ENCODE peak calls at places on chromosomes 5 and 9, in ten cellular contexts. E, K, F, U, P, Q, R, M, S and H are unnamed samples.

GRCh38 chr9:125296843-125297372 is 35.3 kb downstream of the GAPVD1 start:
- DNase-seq in E (no peak), M (no peak), U (no peak), F (peak), R (no peak), Q (no peak), S (no peak), P (peak), K (no peak), H (no peak)

GRCh38 chr5:139410886-139411835 is 7.3 kb upstream of the SPATA24 start:
- DNase-seq in P (no peak), E (no peak), K (no peak), Q (no peak), S (peak), F (no peak), M (no peak), R (peak), U (no peak), H (no peak)

GRCh38 chr9:9102295-9102694 is 1302.7 kb upstream of the DMAC1 start:
- DNase-seq in K (no peak), P (no peak), R (no peak), Q (no peak), F (no peak), U (no peak), M (no peak), S (no peak), E (no peak), H (no peak)

GRCh38 chr9:37840560-37841194 is 40.1 kb downstream of the DCAF10 start:
- DNase-seq in Q (no peak), M (no peak), K (peak), U (peak), F (peak), S (peak), E (no peak), P (no peak), R (no peak), H (no peak)

GRCh38 chr5:148457183-148457620 is 73.4 kb downstream of the FBXO38 start:
- DNase-seq in F (peak), U (peak), M (peak), P (no peak), E (no peak), S (no peak), R (peak), K (peak), Q (no peak), H (peak)

GRCh38 chr5:120539471-120539870 is 75.4 kb downstream of the PRR16 start:
- DNase-seq in Q (no peak), M (no peak), S (no peak), E (no peak), K (no peak), F (no peak), U (no peak), P (no peak), R (no peak), H (no peak)

GRCh38 chr9:131728546-131728910 is 11.3 kb downstream of the RAPGEF1 start:
- DNase-seq in P (no peak), E (no peak), Q (no peak), U (no peak), R (no peak), S (no peak), M (no peak), F (no peak), K (no peak), H (no peak)

GRCh38 chr9:70352802-70353201 is 61.7 kb downstream of the KLF9 start:
- DNase-seq in K (no peak), S (no peak), Q (no peak), R (no peak), P (no peak), U (peak), E (no peak), M (no peak), F (peak), H (no peak)

GRCh38 chr5:82096249-82096648 is 124.4 kb downstream of the ATG10 start:
- DNase-seq in R (no peak), F (no peak), S (no peak), K (no peak), M (no peak), E (no peak), P (no peak), Q (no peak), U (no peak), H (no peak)

DNA sequence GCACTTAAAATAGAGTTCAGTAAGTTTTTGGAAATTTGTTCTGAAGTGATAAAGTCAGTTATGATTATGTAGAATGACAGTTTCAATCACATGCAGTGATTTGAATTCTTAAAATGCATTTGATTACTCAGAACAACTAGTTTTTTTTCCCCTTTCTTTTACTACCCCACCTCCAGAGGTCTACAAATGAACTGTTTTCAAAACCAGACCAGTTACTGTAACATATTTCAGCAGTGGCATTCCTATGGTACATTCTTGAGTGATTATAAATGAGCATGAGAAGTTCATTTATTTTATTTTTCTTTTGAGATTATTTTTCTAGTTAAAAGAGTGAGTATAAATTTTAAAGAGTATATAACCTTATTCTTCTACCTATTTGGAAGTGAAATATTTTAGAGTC is 71.6 kb downstream of the NNT start:
- DNase-seq in U (no peak), S (peak), P (no peak), F (no peak), K (no peak), E (no peak), M (no peak), R (no peak), Q (no peak), H (no peak)
- TF ChIP-seq CTCF in U (no peak), S (no peak), P (no peak), F (no peak), K (no peak), E (no peak), M (no peak), R (no peak), Q (no peak), H (no peak)

GRCh38 chr9:5265939-5266338 is 34.7 kb downstream of the INSL4 start:
- DNase-seq in F (no peak), M (no peak), U (no peak), S (no peak), R (no peak), P (no peak), E (no peak), Q (no peak), K (no peak), H (no peak)
- TF ChIP-seq CTCF in F (no peak), M (no peak), U (no peak), S (no peak), R (peak), P (no peak), E (no peak), Q (no peak), K (peak), H (no peak)

GRCh38 chr5:62340979-62341378 is 35.0 kb downstream of the KIF2A start:
- DNase-seq in M (no peak), P (no peak), S (no peak), U (no peak), Q (no peak), F (no peak), K (no peak), E (no peak), R (no peak), H (no peak)

GRCh38 chr5:62341783-62342475 is 35.9 kb downstream of the KIF2A start:
- DNase-seq in S (no peak), U (no peak), P (no peak), Q (no peak), R (no peak), K (no peak), M (no peak), E (no peak), F (no peak), H (no peak)

GRCh38 chr5:62343428-62343827 is 37.4 kb downstream of the KIF2A start:
- DNase-seq in K (no peak), P (no peak), Q (no peak), S (peak), U (no peak), M (no peak), F (no peak), R (no peak), E (no peak), H (no peak)

GRCh38 chr5:62342476-62342837 is 36.5 kb downstream of the KIF2A start:
- DNase-seq in M (no peak), U (no peak), P (no peak), K (no peak), Q (no peak), F (no peak), R (no peak), S (no peak), E (no peak), H (no peak)

DNA sequence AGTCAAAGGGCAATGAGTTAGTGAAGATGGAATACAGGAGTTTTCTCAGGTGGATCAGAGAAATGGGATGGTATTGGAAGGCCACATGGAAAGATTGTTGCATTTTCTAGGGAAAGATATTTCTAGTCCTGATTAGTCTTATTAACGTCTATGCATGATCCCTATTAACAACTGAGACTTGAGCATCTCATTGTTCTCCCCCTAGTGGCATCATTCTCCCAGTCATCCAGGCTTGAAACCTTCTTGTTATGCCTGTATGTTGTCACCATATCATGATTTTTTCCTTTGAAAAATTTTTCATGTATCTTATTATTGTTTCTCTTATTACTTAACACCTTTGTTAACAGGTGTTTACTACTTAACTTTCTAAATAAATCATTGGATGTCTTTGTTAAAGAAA is 34.4 kb downstream of the KIF2A start:
- DNase-seq in R (no peak), E (no peak), P (no peak), S (peak), K (peak), F (peak), U (peak), M (no peak), Q (no peak), H (no peak)
- TF ChIP-seq CTCF in R (peak), E (peak), P (peak), S (peak), K (peak), F (peak), U (peak), M (peak), Q (no peak), H (no peak)

GRCh38 chr9:134438204-134438788 is 112.0 kb downstream of the RXRA start:
- DNase-seq in Q (peak), M (no peak), K (no peak), U (no peak), P (no peak), S (no peak), E (peak), R (no peak), F (no peak), H (no peak)
- TF ChIP-seq CTCF in Q (no peak), M (no peak), K (no peak), U (no peak), P (no peak), S (no peak), E (peak), R (no peak), F (no peak), H (no peak)

DNA sequence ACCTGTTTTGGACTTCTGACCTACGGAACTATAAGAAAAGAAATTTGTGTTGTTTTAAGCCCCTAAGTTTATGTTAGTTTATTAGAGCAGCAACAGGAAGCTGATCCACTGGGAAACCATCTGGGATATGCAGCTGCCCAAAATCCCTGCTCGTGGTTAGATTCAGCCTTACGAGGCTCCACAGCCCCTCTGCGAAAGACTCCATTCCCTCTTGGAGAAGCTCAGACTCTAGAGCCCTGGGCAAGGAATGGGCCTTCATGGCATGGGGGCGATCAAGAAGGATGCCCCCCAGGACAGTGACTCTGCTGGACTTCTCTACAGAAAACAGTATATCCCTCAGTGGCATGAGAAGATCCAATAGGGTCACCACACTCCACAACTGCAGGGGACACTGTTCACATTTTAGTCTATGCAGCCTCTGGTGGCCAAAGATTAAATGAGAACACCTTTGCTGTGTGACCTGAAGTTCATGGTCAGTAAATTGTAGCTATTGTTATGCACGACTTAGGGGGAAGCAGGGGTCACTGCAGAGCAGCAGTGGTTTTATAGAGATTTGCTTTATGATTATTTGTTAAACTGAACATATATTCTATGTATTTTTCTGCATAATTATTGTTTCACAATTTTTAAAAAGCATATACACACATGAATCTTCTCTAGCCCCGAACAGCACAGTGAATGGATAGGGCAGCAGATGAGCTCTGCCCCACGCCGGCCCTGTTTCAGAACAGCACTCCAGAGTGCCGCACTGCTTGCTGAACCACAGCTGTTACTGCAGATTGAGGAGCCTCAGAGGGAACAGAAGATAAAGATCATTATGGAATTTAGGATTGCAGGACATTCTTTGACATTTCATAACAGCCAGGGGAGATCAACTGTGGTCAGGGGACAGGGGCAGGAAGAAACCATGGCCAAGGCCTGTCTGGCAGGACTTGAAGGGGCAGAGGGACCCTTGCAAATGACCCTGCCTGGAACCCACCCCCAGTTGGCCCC is 20.9 kb downstream of the IRF1 start:
- DNase-seq in Q (no peak), F (no peak), K (no peak), P (peak), U (no peak), M (no peak), E (no peak), R (no peak), S (no peak), H (no peak)
- TF ChIP-seq CTCF in Q (no peak), F (peak), K (no peak), P (no peak), U (no peak), M (no peak), E (no peak), R (peak), S (no peak), H (no peak)